ENCODE peak calls at places on chromosome 9, in seven cellular contexts. B is iPS-NIHi11, L is GM20000, Y is psoas muscle, R is DMS53, H is ELF-1, C is GM04504. S is an unnamed sample.

GRCh38 chr9:134413890-134414731 is 87.9 kb downstream of the RXRA start:
- DNase-seq in L (no peak), B (no peak), R (peak; percentile 86), H (peak; percentile 20), C (peak; percentile 45), Y (peak; percentile 94), S (peak; percentile 96)

GRCh38 chr9:8856686-8857329 is 1057.2 kb upstream of the DMAC1 start:
- DNase-seq in R (peak; percentile 38), H (peak; percentile 42), Y (no peak), C (no peak), B (no peak), L (peak; percentile 17), S (no peak)

GRCh38 chr9:17810728-17811634 is 232.1 kb downstream of the SH3GL2 start:
- DNase-seq in C (peak; percentile 30), L (peak; percentile 31), Y (no peak), H (peak; percentile 8), R (peak; percentile 72), B (peak; percentile 54), S (peak; percentile 71)

GRCh38 chr9:122383992-122384461 is 13.2 kb downstream of the PTGS1 start:
- DNase-seq in H (no peak), B (no peak), C (peak; percentile 36), L (no peak), Y (no peak), R (no peak), S (peak; percentile 66)

GRCh38 chr9:31394040-31394473 is 990.4 kb upstream of the ACO1 start:
- DNase-seq in Y (no peak), L (no peak), H (no peak), C (no peak), R (no peak), B (no peak), S (no peak)

GRCh38 chr9:3936520-3937235 is 363.2 kb downstream of the GLIS3 start:
- DNase-seq in L (no peak), C (no peak), B (no peak), Y (no peak), H (no peak), R (peak; percentile 92), S (no peak)

GRCh38 chr9:71816782-71817549 is 48.7 kb upstream of the CEMIP2 start:
- DNase-seq in R (peak; percentile 86), Y (no peak), L (no peak), C (no peak), H (no peak), B (no peak), S (no peak)

GRCh38 chr9:105281926-105282325 is 37.5 kb downstream of the SLC44A1 start:
- DNase-seq in R (no peak), B (no peak), Y (no peak), H (no peak), C (no peak), L (no peak), S (peak; percentile 32)

GRCh38 chr9:95047452-95048224 is 269.9 kb downstream of the FANCC start:
- DNase-seq in R (peak; percentile 58), H (no peak), L (peak; percentile 21), C (no peak), Y (no peak), B (no peak), S (no peak)

GRCh38 chr9:87270241-87271234 is 227.1 kb upstream of the DAPK1 start:
- DNase-seq in C (no peak), H (no peak), B (no peak), L (no peak), R (no peak), Y (no peak), S (peak; percentile 56)

GRCh38 chr9:106784076-106784475 is 78.9 kb upstream of the ZNF462 start:
- DNase-seq in C (no peak), L (no peak), B (no peak), R (no peak), H (no peak), Y (no peak), S (no peak)

GRCh38 chr9:88816141-88816540 is 175.1 kb upstream of the S1PR3 start:
- DNase-seq in C (peak; percentile 53), Y (no peak), L (no peak), B (no peak), H (no peak), R (no peak), S (peak; percentile 86)

GRCh38 chr9:115986508-115986907 is 167.1 kb upstream of the PAPPA start:
- DNase-seq in H (no peak), R (no peak), B (no peak), L (no peak), C (no peak), Y (no peak), S (no peak)

GRCh38 chr9:33765411-33765810 is 29.9 kb upstream of the PRSS3 start:
- DNase-seq in R (peak; percentile 46), H (no peak), B (no peak), L (no peak), C (no peak), Y (no peak), S (peak; percentile 94)

GRCh38 chr9:109440117-109440515 is 58.0 kb downstream of the PTPN3 start:
- DNase-seq in L (no peak), R (no peak), C (no peak), Y (no peak), B (no peak), H (no peak), S (no peak)